ENCODE peak calls at places on chromosomes 13 and 19, in six cellular contexts. C, T, P, I, W and X are unnamed samples.

GRCh38 chr19:2923510-2923909 is 21.3 kb downstream of the ZNF77 start:
- DNase-seq in C (peak; percentile 33), T (peak; percentile 45), P (no peak), I (no peak), W (no peak), X (peak; percentile 25)

GRCh38 chr13:98487016-98487415 is 89.9 kb downstream of the STK24 start:
- DNase-seq in C (no peak), T (peak; percentile 53), P (no peak), I (no peak), W (no peak), X (no peak)

GRCh38 chr19:33686687-33687541 is 65.2 kb downstream of the CHST8 start:
- DNase-seq in C (no peak), T (no peak), P (no peak), I (no peak), W (no peak), X (no peak)

GRCh38 chr19:48897181-48897580 is 1.4 kb downstream of the TULP2 start:
- DNase-seq in C (no peak), T (no peak), P (no peak), I (no peak), W (no peak), X (no peak)

GRCh38 chr19:1376415-1376805 is 7.3 kb upstream of the NDUFS7 start:
- DNase-seq in C (no peak), T (no peak), P (no peak), I (no peak), W (no peak), X (no peak)

GRCh38 chr19:49690656-49691242 is at the start of gene CPT1C:
- DNase-seq in C (peak; percentile 71), T (peak; percentile 79), P (peak; percentile 78), I (peak; percentile 64), W (peak; percentile 83), X (peak; percentile 77)

GRCh38 chr13:110644892-110645521 is 29.7 kb downstream of the NAXD start:
- DNase-seq in C (peak; percentile 82), T (peak; percentile 55), P (peak; percentile 46), I (peak; percentile 41), W (peak; percentile 59), X (peak; percentile 71)

GRCh38 chr13:40968416-40969000 is 50.6 kb downstream of the ELF1 start:
- DNase-seq in C (no peak), T (no peak), P (no peak), I (no peak), W (no peak), X (no peak)

GRCh38 chr13:27336005-27336673 is 65.5 kb downstream of the RASL11A start:
- DNase-seq in C (peak; percentile 43), T (peak; percentile 87), P (no peak), I (no peak), W (no peak), X (no peak)

GRCh38 chr19:50906217-50906616 is 5.0 kb downstream of the KLK4 start:
- DNase-seq in C (peak; percentile 24), T (no peak), P (no peak), I (peak; percentile 26), W (no peak), X (no peak)

GRCh38 chr13:27280009-27280646 is 9.5 kb downstream of the RASL11A start:
- DNase-seq in C (peak; percentile 55), T (no peak), P (no peak), I (no peak), W (no peak), X (no peak)

GRCh38 chr13:45082964-45083363 is 37.3 kb upstream of the GTF2F2 start:
- DNase-seq in C (peak; percentile 13), T (peak; percentile 66), P (no peak), I (no peak), W (no peak), X (peak; percentile 71)

GRCh38 chr19:35140207-35140897 is 1.7 kb downstream of the FXYD1 start:
- DNase-seq in C (no peak), T (no peak), P (peak; percentile 22), I (no peak), W (no peak), X (no peak)

GRCh38 chr13:86870388-86870966 is 800.7 kb upstream of the SLITRK5 start:
- DNase-seq in C (peak; percentile 61), T (peak; percentile 43), P (no peak), I (no peak), W (no peak), X (no peak)

GRCh38 chr13:98606296-98606695 is 29.4 kb upstream of the STK24 start:
- DNase-seq in C (no peak), T (no peak), P (no peak), I (no peak), W (no peak), X (no peak)

GRCh38 chr13:85724554-85725432 is 74.4 kb downstream of the SLITRK6 start:
- DNase-seq in C (no peak), T (peak; percentile 68), P (no peak), I (no peak), W (no peak), X (no peak)

GRCh38 chr19:32691291-32691951 is at the start of gene NUDT19:
- DNase-seq in C (peak; percentile 77), T (peak; percentile 73), P (peak; percentile 88), I (peak; percentile 60), W (peak; percentile 92), X (peak; percentile 86)

GRCh38 chr19:55482967-55483671 is 1.9 kb upstream of the NAT14 start:
- DNase-seq in C (no peak), T (no peak), P (no peak), I (no peak), W (peak; percentile 19), X (no peak)

GRCh38 chr13:65971541-65971940 is 1258.6 kb downstream of the PCDH9 start:
- DNase-seq in C (no peak), T (no peak), P (no peak), I (no peak), W (no peak), X (no peak)

GRCh38 chr13:33933810-33934209 is 115.9 kb downstream of the RFC3 start:
- DNase-seq in C (no peak), T (no peak), P (no peak), I (no peak), W (no peak), X (no peak)

GRCh38 chr13:19882231-19882630 is 18.8 kb upstream of the ZMYM5 start:
- DNase-seq in C (no peak), T (no peak), P (no peak), I (no peak), W (no peak), X (no peak)

GRCh38 chr13:44648392-44649117 is 72.4 kb upstream of the TSC22D1 start:
- DNase-seq in C (peak; percentile 37), T (no peak), P (no peak), I (no peak), W (no peak), X (no peak)

GRCh38 chr19:39727070-39727800 is 10.6 kb downstream of the CLC start:
- DNase-seq in C (no peak), T (no peak), P (no peak), I (no peak), W (no peak), X (no peak)

DNA sequence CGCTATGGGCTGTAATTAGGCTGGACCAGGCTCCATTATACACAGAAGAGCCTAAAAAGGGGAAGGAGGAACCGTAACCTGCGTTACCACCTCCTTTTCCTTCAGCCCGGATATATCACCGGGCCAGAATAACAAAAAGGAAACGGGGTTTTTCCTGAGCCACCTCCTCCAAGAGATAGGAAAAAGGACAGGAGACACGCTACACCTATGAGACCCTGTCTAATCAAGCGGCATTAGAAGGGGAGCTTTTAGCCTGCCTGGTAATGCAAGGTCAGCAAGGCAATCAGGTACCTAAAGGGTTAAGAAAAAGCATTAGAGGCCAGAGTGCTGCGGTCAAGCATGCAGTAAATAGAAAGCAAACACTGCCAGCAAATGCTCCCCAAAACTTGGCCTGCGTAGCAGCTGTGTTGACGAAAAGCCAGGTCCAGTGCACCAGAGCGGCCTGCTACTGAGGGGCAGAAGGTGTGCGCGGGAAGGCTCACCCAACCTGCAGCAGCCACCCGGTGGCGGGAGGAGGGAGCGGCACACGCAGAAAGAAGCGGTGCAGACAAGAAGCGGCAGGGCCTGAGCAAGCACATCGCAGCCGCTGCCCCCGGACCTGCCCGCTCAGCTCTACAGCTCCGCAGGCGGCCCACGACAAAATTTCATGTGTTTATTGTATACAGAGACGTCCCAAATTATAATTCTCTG is 1466.1 kb downstream of the UQCRFS1 start:
- DNase-seq in C (peak; percentile 46), T (peak; percentile 1), P (no peak), I (no peak), W (peak; percentile 44), X (no peak)
- TF ChIP-seq CTCF in C (peak; percentile 47), T (no peak), P (no peak), I (no peak), W (peak; percentile 30), X (peak; percentile 26)

DNA sequence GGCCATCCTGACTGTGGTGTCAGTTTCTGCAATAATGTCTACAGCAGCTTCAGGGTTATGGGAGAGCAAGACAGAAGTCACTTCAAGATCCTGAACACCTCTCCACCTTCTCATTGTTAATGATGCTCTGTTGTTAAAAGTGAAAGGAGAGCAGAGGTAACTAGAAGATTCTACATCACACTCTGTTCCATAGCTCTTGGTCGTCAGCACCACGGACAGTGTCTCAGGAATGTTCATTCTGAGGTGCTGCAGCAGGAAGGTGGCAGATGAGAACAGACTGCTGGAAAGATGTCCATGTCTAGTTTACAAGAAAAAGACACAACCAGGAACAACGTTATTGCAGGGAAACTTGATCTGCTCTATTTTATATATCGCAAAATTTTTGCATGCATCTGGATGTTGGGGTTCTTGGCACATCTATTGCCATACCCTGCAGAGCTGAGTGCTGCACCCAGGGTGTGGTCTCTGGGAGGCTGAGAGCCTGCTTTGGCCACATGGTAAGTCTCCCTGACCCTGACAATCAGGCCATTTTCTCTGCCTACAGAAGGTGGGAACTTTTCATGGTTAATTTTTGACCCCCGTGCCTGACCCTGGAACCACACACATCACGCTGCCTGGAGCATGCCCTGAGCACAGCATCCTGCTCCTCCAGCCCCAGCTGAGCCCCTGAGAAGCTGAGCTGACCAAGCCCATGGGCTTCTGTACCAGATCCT is 12.7 kb downstream of the CEACAM21 start:
- DNase-seq in C (peak; percentile 58), T (peak; percentile 29), P (no peak), I (no peak), W (no peak), X (peak; percentile 18)
- TF ChIP-seq CTCF in C (no peak), T (no peak), P (no peak), I (no peak), W (no peak), X (no peak)

DNA sequence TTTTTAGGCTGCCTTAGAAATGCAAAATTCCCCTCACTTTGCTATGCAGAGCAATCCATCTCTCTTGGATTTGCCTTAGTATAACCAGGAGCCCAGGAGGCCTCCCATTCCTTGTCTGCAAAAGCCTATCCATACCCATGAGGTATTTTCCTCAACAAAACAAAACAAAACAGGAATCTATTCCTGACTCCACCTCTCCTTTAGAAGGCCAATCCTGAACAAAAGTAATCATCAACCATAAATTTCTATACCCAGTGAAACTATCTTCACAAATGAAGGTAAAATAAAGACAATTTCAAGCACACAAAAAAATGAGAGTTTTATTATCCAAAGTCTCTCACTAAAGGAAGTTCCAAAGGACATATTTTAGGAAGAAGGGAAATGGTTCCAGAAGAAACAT is 365.7 kb downstream of the KCNRG start:
- DNase-seq in C (no peak), T (no peak), P (no peak), I (no peak), W (no peak), X (no peak)
- TF ChIP-seq CTCF in C (no peak), T (no peak), P (no peak), I (no peak), W (no peak), X (no peak)

DNA sequence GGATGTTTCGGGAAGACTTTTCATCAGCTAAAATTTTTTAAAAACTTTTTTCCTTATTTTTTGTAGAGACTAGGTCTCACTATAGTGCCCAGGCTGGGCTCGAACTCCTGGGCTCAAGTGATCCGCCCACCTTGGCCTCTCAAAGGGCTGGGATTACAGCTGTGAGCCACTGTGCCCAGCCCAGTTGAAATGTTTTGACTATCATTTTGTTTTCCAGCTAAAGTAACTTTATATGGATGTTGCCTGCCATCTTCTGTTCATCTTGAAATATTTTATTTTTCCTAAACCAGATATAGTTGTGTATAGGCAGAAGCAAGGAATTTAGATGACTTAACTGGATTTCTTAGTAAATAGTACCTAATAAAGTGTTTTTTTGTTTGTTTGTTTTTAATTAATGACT is 7.0 kb downstream of the CAB39L start:
- DNase-seq in C (peak; percentile 81), T (peak; percentile 73), P (no peak), I (no peak), W (peak; percentile 42), X (peak; percentile 60)
- TF ChIP-seq CTCF in C (peak; percentile 35), T (peak; percentile 54), P (no peak), I (no peak), W (peak; percentile 20), X (peak; percentile 67)